ENCODE peak calls at places on chromosomes 11 and 22, in seven cellular contexts. One of them, this sample, is unnamed.

GRCh38 chr11:113574171-113574570 is 99.0 kb upstream of the DRD2 start:
- DNase-seq in stimulated activated CD8-positive, alpha-beta memory T cell treated with anti-CD3 and anti-CD28 coated beads, Interleukin-4, amount 100 ng/mL, for 1 hour: no peak
- DNase-seq in HepG2: no peak
- DNase-seq in GM12865: no peak
- DNase-seq in transverse colon: no peak
- DNase-seq in K562: no peak
- DNase-seq in RCC 7860: no peak
- DNase-seq in this sample: no peak

GRCh38 chr11:117910941-117911630 is 18.1 kb downstream of the TMPRSS13 start:
- DNase-seq in stimulated activated CD8-positive, alpha-beta memory T cell treated with anti-CD3 and anti-CD28 coated beads, Interleukin-4, amount 100 ng/mL, for 1 hour: no peak
- DNase-seq in HepG2: no peak
- DNase-seq in GM12865: no peak
- DNase-seq in transverse colon: no peak
- DNase-seq in K562: no peak
- DNase-seq in RCC 7860: no peak
- DNase-seq in this sample: no peak

GRCh38 chr11:44936527-44936926 is 14.2 kb downstream of the TP53I11 start:
- DNase-seq in stimulated activated CD8-positive, alpha-beta memory T cell treated with anti-CD3 and anti-CD28 coated beads, Interleukin-4, amount 100 ng/mL, for 1 hour: peak
- DNase-seq in HepG2: peak
- DNase-seq in GM12865: peak
- DNase-seq in transverse colon: peak
- DNase-seq in K562: peak
- DNase-seq in RCC 7860: peak
- DNase-seq in this sample: peak

GRCh38 chr22:17339095-17339693 is 30.1 kb upstream of the CECR2 start:
- DNase-seq in stimulated activated CD8-positive, alpha-beta memory T cell treated with anti-CD3 and anti-CD28 coated beads, Interleukin-4, amount 100 ng/mL, for 1 hour: no peak
- DNase-seq in HepG2: no peak
- DNase-seq in GM12865: no peak
- DNase-seq in transverse colon: no peak
- DNase-seq in K562: no peak
- DNase-seq in RCC 7860: no peak
- DNase-seq in this sample: no peak

GRCh38 chr11:64204464-64204989 is 2.0 kb upstream of the FERMT3 start:
- DNase-seq in stimulated activated CD8-positive, alpha-beta memory T cell treated with anti-CD3 and anti-CD28 coated beads, Interleukin-4, amount 100 ng/mL, for 1 hour: peak
- DNase-seq in HepG2: peak
- DNase-seq in GM12865: peak
- DNase-seq in transverse colon: peak
- DNase-seq in K562: peak
- DNase-seq in RCC 7860: peak
- DNase-seq in this sample: peak

GRCh38 chr22:39287076-39287743 is 32.2 kb downstream of the RPL3 start:
- DNase-seq in stimulated activated CD8-positive, alpha-beta memory T cell treated with anti-CD3 and anti-CD28 coated beads, Interleukin-4, amount 100 ng/mL, for 1 hour: no peak
- DNase-seq in HepG2: no peak
- DNase-seq in GM12865: peak
- DNase-seq in transverse colon: peak
- DNase-seq in K562: no peak
- DNase-seq in RCC 7860: no peak
- DNase-seq in this sample: no peak

GRCh38 chr11:71474141-71474770 is 21.3 kb downstream of the NADSYN1 start:
- DNase-seq in stimulated activated CD8-positive, alpha-beta memory T cell treated with anti-CD3 and anti-CD28 coated beads, Interleukin-4, amount 100 ng/mL, for 1 hour: no peak
- DNase-seq in HepG2: no peak
- DNase-seq in GM12865: no peak
- DNase-seq in transverse colon: no peak
- DNase-seq in K562: no peak
- DNase-seq in RCC 7860: no peak
- DNase-seq in this sample: no peak

GRCh38 chr22:29727248-29727551 is 7.4 kb downstream of the CABP7 start:
- DNase-seq in stimulated activated CD8-positive, alpha-beta memory T cell treated with anti-CD3 and anti-CD28 coated beads, Interleukin-4, amount 100 ng/mL, for 1 hour: no peak
- DNase-seq in HepG2: peak
- DNase-seq in GM12865: peak
- DNase-seq in transverse colon: peak
- DNase-seq in K562: peak
- DNase-seq in RCC 7860: peak
- DNase-seq in this sample: peak

GRCh38 chr22:17581631-17582030 is 18.3 kb downstream of the SLC25A18 start:
- DNase-seq in stimulated activated CD8-positive, alpha-beta memory T cell treated with anti-CD3 and anti-CD28 coated beads, Interleukin-4, amount 100 ng/mL, for 1 hour: no peak
- DNase-seq in HepG2: no peak
- DNase-seq in GM12865: no peak
- DNase-seq in transverse colon: no peak
- DNase-seq in K562: no peak
- DNase-seq in RCC 7860: no peak
- DNase-seq in this sample: no peak